ENCODE peak calls at places on chromosomes 6 and 20, in five cellular contexts. R, B, W, H and P are unnamed samples.

GRCh38 chr6:158707826-158708225 is 58.0 kb downstream of the SYTL3 start:
- DNase-seq in R (no peak), H (no peak), B (no peak), W (no peak), P (no peak)

GRCh38 chr6:97186416-97186999 is 96.5 kb downstream of the MMS22L start:
- DNase-seq in H (peak), W (peak), B (peak), R (peak), P (peak)

GRCh38 chr6:125392682-125393081 is 90.9 kb upstream of the HDDC2 start:
- DNase-seq in R (no peak), B (no peak), W (no peak), H (no peak), P (no peak)

GRCh38 chr6:149696904-149697303 is 21.0 kb downstream of the LATS1 start:
- DNase-seq in B (no peak), W (no peak), H (no peak), R (no peak), P (no peak)

GRCh38 chr6:57182017-57182432 is 9.9 kb downstream of the BAG2 start:
- DNase-seq in W (peak), B (no peak), R (no peak), H (no peak), P (no peak)

GRCh38 chr6:37731888-37732287 is 34.2 kb upstream of the MDGA1 start:
- DNase-seq in R (no peak), B (peak), W (peak), H (no peak), P (no peak)

GRCh38 chr20:13443690-13444089 is 195.0 kb downstream of the TASP1 start:
- DNase-seq in B (no peak), W (no peak), R (no peak), H (no peak), P (no peak)

GRCh38 chr20:4091332-4092135 is 76.2 kb upstream of the RNF24 start:
- DNase-seq in W (peak), R (peak), B (no peak), H (peak), P (peak)

GRCh38 chr20:6746901-6747609 is 20.4 kb upstream of the BMP2 start:
- DNase-seq in W (no peak), R (peak), B (peak), H (no peak), P (no peak)

GRCh38 chr6:32153835-32154513 is at the start of gene PPT2:
- DNase-seq in H (peak), W (peak), B (no peak), R (peak), P (peak)

GRCh38 chr6:3737831-3738210 is 13.7 kb downstream of the PXDC1 start:
- DNase-seq in W (no peak), H (no peak), B (no peak), R (no peak), P (no peak)

GRCh38 chr6:20333870-20334269 is 67.8 kb upstream of the E2F3 start:
- DNase-seq in R (no peak), B (no peak), W (no peak), H (no peak), P (no peak)

GRCh38 chr20:19531446-19531845 is 226.6 kb upstream of the RIN2 start:
- DNase-seq in B (no peak), H (no peak), W (no peak), R (no peak), P (no peak)

GRCh38 chr6:29294499-29294914 is 7.0 kb upstream of the OR14J1 start:
- DNase-seq in B (no peak), W (no peak), H (no peak), R (no peak), P (no peak)

GRCh38 chr6:85416049-85416448 is 33.8 kb upstream of the NT5E start:
- DNase-seq in R (no peak), H (no peak), W (no peak), B (no peak), P (no peak)

GRCh38 chr6:12601881-12602280 is 114.7 kb upstream of the PHACTR1 start:
- DNase-seq in W (no peak), B (no peak), H (no peak), R (no peak), P (no peak)

GRCh38 chr6:154617175-154617574 is 106.7 kb upstream of the CNKSR3 start:
- DNase-seq in R (no peak), B (no peak), W (no peak), H (no peak), P (no peak)

GRCh38 chr20:10863337-10864060 is 189.7 kb upstream of the JAG1 start:
- DNase-seq in W (no peak), B (no peak), H (no peak), R (no peak), P (no peak)

GRCh38 chr20:32203556-32204484 is 3.7 kb downstream of the PLAGL2 start:
- DNase-seq in B (no peak), R (no peak), W (peak), H (no peak), P (no peak)

GRCh38 chr6:80003841-80004198 is 629 bp upstream of the TTK start:
- DNase-seq in W (peak), R (no peak), H (peak), B (no peak), P (peak)

GRCh38 chr6:2999621-3000455 is at the start of gene NQO2:
- DNase-seq in B (peak), R (peak), H (peak), W (peak), P (peak)

GRCh38 chr20:8163543-8163942 is 31.5 kb downstream of the PLCB1 start:
- DNase-seq in H (no peak), R (no peak), W (no peak), B (no peak), P (no peak)

GRCh38 chr20:36217226-36217625 is 19.1 kb upstream of the AAR2 start:
- DNase-seq in R (peak), H (no peak), W (peak), B (no peak), P (peak)

DNA sequence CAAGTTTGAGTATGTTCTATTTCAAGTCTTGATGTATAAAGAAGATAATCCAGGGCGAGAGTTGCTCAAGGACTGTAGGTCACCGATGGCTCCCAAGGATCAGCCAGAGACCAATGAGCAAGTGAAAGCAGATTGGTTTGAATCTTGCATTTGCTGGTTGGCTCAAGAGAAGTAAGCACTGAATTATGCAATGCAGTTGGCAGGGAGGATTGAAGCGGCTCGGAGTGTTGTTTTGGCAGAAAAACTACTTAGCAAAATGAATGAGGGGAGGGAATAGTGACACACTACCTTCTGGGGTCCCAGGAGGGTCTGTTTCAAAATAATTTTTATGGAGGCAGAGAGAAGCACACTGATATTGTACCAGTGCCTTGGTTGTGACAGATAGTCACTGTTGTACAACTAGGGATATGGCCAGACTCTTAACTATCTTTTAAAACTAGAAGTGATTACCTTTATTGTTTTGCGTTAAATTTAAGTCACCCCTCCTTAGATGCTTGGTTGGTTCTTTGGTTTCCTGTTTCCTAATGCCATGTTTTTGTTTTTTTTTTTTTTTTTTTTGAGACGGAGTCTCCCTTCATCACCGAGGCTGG is 15.7 kb downstream of the SASH1 start:
- DNase-seq in R (no peak), B (no peak), H (no peak), W (no peak), P (no peak)
- TF ChIP-seq FOXM1 in R (no peak), B (no peak), H (no peak), W (no peak), P (no peak)

DNA sequence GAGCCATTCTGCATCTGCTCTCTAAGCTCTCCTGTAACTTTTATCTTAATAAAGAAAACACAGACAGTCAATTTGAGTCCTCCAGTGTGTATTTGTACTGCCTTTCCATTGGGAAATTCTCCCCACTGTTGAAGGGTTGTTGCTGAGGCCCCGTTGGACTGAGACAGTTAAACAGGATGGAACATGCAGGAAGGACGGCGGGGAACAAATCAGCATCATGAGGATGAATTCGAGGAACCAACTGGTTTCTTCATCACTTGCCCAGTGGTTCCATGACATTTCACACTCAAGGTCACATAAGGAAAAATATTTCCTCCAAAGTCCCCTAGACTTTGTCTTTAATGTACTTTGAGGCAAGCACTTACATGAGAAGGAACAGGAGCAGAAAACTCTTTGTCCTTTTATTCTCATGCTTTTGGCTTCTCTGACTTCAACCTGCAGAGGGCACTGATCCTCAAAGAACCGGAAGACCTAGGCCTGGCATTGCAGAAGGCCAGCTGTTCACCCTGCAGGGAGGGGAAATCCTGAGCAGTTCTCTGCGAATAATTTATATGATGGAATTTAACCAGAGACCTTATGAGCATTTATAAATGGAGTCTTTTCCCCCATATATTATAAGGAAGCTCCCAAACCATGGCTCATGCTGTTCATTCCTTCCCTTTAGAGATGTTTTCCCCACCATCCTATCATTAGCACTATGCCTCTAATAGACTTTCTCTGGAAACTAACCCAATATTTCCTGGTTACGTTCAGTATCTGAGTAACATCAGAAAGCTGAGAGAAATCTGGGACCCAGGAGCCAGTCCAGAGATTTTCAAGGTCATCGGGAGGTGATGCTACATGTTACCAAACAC is 55.2 kb upstream of the ADGRF1 start:
- DNase-seq in R (peak), B (peak), W (peak), H (peak), P (peak)
- TF ChIP-seq FOXM1 in R (no peak), B (no peak), W (no peak), H (no peak), P (no peak)

DNA sequence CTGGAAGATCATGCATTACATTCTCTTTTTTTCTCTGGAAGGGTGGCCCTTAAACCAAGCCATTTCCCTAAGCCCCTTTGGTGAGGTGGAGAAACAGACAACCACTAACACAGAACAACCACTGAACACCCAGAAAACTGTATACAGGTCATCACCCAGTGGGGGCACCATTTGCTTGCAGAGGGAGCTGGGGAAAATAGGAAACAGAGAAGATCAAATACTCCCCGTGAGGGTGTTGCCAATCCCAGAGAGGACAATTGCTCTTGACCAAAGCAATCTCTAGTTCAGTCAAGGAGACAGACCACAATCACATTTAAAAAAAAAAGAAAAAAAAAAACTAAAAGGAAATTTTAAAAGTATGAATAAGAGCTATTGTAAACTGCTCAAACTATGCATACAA is 865 bp upstream of the DAAM2 start:
- DNase-seq in W (peak), H (peak), R (peak), B (no peak), P (no peak)
- TF ChIP-seq FOXM1 in W (no peak), H (no peak), R (no peak), B (no peak), P (no peak)

GRCh38 chr6:135306740-135307420 is 125.8 kb downstream of the MYB start:
- DNase-seq in R (no peak), B (no peak), H (no peak), W (peak), P (no peak)
- TF ChIP-seq FOXM1 in R (no peak), B (no peak), H (no peak), W (peak), P (no peak)

GRCh38 chr6:161486326-161486725 is 212.5 kb upstream of the AGPAT4 start:
- DNase-seq in W (peak), B (no peak), R (no peak), H (peak), P (no peak)

GRCh38 chr6:161486903-161487531 is 213.2 kb upstream of the AGPAT4 start:
- DNase-seq in B (no peak), W (no peak), R (no peak), H (no peak), P (no peak)

GRCh38 chr6:161481786-161482516 is 208.1 kb upstream of the AGPAT4 start:
- DNase-seq in W (no peak), H (no peak), B (no peak), R (no peak), P (no peak)

GRCh38 chr6:161480416-161481165 is 206.7 kb upstream of the AGPAT4 start:
- DNase-seq in H (peak), R (no peak), B (no peak), W (no peak), P (no peak)

DNA sequence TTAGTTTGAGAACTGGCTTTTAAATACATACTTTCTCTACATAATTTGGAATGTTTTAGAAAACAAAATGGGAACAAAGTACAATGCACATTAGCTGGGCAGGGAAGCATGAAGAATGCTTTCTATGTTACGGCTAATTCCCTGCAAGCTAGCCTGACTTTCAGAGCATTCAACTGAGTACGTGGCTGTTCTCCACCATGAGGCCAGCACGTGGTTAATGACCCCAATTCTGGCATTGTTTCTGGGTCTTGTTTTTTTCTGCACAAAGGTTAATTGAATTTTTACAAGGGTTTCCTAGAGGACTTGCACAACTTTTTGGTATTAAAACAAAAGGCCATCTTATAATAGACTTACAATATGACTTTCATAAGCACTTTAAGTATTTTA is 208.6 kb upstream of the AGPAT4 start:
- DNase-seq in H (no peak), R (no peak), B (no peak), W (no peak), P (no peak)
- TF ChIP-seq FOXM1 in H (no peak), R (no peak), B (no peak), W (no peak), P (no peak)

DNA sequence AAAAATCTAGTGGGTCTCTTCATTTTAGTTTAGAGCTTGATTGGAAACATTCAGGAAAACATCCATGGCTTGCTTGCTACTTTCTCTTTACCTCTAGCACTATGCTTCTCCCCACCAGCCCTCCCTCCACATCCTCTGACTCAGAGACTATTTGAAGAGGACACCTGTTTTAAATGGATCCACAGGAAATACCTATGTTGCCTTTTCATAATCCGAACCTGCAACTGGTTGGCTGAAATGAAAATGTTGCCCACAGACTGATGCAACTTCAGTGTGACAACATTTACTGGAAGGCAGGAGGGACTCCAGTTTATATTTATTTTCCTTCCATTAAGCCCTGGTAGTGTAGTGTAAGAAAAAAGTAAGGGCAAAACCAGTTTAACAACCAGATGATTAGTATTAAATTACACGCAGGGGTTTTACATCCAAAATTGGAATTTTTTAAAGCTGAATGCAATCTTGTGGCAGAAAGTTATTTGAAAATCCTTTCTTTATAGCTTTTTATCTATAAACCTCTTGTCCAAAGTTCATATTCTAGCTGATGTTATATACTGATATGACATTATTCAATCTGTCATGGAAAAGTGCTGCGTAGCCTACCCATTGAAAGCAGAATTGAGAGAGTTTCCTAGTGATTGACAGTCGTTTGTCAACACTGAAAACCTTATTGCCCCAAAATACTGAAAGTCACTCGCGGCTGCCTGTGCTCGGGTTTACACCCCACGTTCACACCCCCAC is 904 bp upstream of the AIG1 start:
- DNase-seq in W (no peak), H (peak), B (no peak), R (peak), P (no peak)
- TF ChIP-seq FOXM1 in W (no peak), H (no peak), B (no peak), R (no peak), P (no peak)

GRCh38 chr6:885051-885590 is 192.2 kb upstream of the EXOC2 start:
- DNase-seq in H (no peak), R (no peak), B (no peak), W (no peak), P (no peak)
- TF ChIP-seq FOXM1 in H (no peak), R (no peak), B (no peak), W (no peak), P (no peak)

GRCh38 chr6:166587631-166588413 is 1.3 kb upstream of the RAMACL start:
- DNase-seq in R (no peak), B (peak), W (no peak), H (no peak), P (no peak)

GRCh38 chr6:166588691-166589333 is 2.3 kb upstream of the RAMACL start:
- DNase-seq in R (no peak), W (no peak), B (peak), H (no peak), P (no peak)

GRCh38 chr6:166584813-166585429 is 1.6 kb downstream of the RAMACL start:
- DNase-seq in B (no peak), W (no peak), R (no peak), H (no peak), P (no peak)

GRCh38 chr6:166584046-166584679 is 2.3 kb downstream of the RAMACL start:
- DNase-seq in H (no peak), B (no peak), R (no peak), W (no peak), P (no peak)

DNA sequence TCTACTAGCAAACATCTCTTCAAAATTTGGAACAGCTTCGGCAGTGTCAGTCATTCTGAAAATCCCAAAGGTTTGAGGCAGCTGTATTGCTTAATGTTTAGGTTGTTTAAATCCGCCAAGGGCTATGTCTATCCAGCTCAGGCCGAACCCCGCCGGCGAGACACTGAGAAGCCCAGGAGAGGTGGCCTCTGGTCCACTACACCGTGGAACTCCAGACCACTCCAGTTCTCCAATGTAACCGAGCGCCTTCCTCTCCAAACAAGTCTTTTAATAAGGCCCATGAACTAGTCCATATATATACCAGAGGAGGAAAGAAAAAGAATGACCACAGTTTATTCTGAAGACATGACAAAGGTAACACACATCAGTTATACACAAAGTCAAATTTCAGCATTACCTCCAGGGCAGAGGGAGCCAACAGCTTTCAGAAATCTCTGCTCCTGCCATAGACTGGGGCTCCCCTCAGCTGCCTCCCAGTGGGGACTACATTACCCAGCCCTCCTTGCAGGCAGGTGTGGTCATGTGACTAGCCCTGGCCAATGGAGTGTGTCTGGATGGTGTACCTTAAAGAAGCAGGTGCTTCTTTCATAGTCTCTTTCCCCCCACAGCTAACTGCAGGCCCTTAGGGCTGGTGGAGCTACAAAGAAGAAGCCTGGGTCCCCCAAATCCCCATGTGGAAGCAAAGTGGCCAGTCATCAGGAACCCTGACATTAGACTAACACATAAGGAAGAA is at the start of gene RAMACL:
- DNase-seq in B (peak), H (peak), W (peak), R (no peak), P (peak)
- TF ChIP-seq FOXM1 in B (no peak), H (no peak), W (no peak), R (no peak), P (no peak)

DNA sequence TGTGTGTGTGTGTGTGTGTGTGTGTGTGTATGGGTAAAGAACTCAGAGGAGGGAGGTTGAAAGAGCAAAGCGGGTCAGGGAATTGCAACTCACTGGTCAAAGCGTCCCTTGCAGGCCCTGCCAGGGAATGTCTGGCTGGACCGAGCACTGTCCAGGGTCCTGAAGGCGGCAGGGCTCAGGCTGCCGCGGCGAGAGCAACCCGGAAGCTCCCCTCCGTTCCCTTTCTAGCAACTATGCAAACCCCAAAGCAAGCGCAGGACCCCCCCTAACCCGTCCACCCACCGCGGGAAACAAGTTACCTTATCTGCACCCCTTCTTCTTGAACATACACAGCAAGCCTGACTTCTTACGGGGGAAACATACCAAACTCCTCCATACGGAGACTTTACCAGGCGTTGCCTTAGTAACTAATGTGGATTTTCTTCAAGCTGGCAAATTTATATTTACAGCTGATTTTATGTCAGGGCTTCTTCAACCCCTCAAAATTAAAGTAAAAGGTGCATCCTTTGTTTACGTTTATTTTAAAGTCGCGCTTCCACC is 542 bp upstream of the GRM1 start:
- DNase-seq in W (peak), R (peak), B (no peak), H (peak), P (peak)
- TF ChIP-seq FOXM1 in W (no peak), R (peak), B (no peak), H (no peak), P (no peak)